ENCODE peak calls at places on chromosomes 6 and 20, in four cellular contexts. O, K, B and Y are unnamed samples.

GRCh38 chr20:11777861-11778570 is 139.7 kb upstream of the BTBD3 start:
- DNase-seq in B (no peak), O (no peak), K (no peak), Y (no peak)

GRCh38 chr20:20489054-20489453 is 121.2 kb downstream of the INSM1 start:
- DNase-seq in O (no peak), K (peak; percentile 66), B (no peak), Y (no peak)

GRCh38 chr6:105429676-105430075 is 26.8 kb upstream of the PREP start:
- DNase-seq in B (no peak), K (no peak), O (no peak), Y (no peak)

GRCh38 chr6:78465042-78465634 is 402.2 kb upstream of the IRAK1BP1 start:
- DNase-seq in K (no peak), O (no peak), B (no peak), Y (no peak)

GRCh38 chr20:38173237-38174156 is 8.4 kb upstream of the TGM2 start:
- DNase-seq in O (peak; percentile 85), B (peak; percentile 57), K (no peak), Y (peak; percentile 95)

GRCh38 chr6:166972101-166972500 is 15.8 kb upstream of the RNASET2 start:
- DNase-seq in O (no peak), B (no peak), K (no peak), Y (no peak)

GRCh38 chr6:2309138-2309537 is 63.7 kb upstream of the GMDS start:
- DNase-seq in K (no peak), B (no peak), O (no peak), Y (no peak)

GRCh38 chr6:114934079-114934478 is 591.3 kb upstream of the HS3ST5 start:
- DNase-seq in K (no peak), B (no peak), O (peak; percentile 4), Y (no peak)

GRCh38 chr6:121434037-121434770 is 1.2 kb upstream of the GJA1 start:
- DNase-seq in O (no peak), B (no peak), K (no peak), Y (no peak)

GRCh38 chr20:35385733-35386132 is 26.0 kb downstream of the UQCC1 start:
- DNase-seq in O (no peak), K (no peak), B (no peak), Y (no peak)
- TF ChIP-seq CHD4 in O (no peak), K (no peak), B (no peak), Y (no peak)

GRCh38 chr6:112923940-112924587 is 576.9 kb downstream of the RFPL4B start:
- DNase-seq in K (no peak), O (no peak), B (no peak), Y (no peak)

GRCh38 chr6:112925702-112926101 is 578.6 kb downstream of the RFPL4B start:
- DNase-seq in K (no peak), B (no peak), O (no peak), Y (no peak)

DNA sequence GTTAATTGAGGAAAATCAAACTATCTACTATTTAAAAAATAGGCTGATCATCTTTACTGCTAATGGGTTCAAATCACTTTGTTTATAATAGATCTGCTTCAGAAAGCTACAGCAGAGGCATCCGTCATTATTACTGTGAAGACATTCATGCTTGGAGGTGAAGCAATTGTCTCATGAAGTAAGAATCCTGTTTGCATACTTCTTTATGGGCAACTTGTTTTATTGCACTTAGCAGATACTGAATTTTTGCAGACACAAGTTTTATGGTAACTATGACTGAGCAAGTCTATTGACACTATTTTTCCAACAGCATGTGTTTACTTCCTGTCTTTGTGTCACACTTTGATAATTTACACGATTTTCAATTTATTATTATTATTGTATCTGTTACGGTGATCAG is 573.9 kb downstream of the RFPL4B start:
- DNase-seq in B (no peak), O (no peak), K (no peak), Y (no peak)
- TF ChIP-seq RFX5 in B (no peak), O (no peak), K (no peak), Y (no peak)

GRCh38 chr6:126054258-126054702 is 67.9 kb downstream of the TRMT11 start:
- DNase-seq in K (no peak), O (no peak), B (no peak), Y (peak; percentile 43)
- TF ChIP-seq CHD4 in K (no peak), O (no peak), B (no peak), Y (no peak)

GRCh38 chr20:57087705-57088104 is 178.7 kb downstream of the BMP7 start:
- DNase-seq in K (no peak), B (no peak), O (no peak), Y (no peak)

GRCh38 chr20:57086066-57086465 is 180.4 kb downstream of the BMP7 start:
- DNase-seq in K (no peak), O (no peak), B (no peak), Y (no peak)

GRCh38 chr20:57089701-57090144 is 176.7 kb downstream of the BMP7 start:
- DNase-seq in B (peak; percentile 79), K (no peak), O (peak; percentile 63), Y (peak; percentile 71)

GRCh38 chr20:57088436-57088835 is 178.0 kb downstream of the BMP7 start:
- DNase-seq in O (no peak), B (no peak), K (no peak), Y (no peak)

GRCh38 chr20:57087102-57087501 is 179.3 kb downstream of the BMP7 start:
- DNase-seq in B (no peak), K (no peak), O (no peak), Y (no peak)
- TF ChIP-seq RFX5 in B (no peak), K (no peak), O (no peak), Y (no peak)

DNA sequence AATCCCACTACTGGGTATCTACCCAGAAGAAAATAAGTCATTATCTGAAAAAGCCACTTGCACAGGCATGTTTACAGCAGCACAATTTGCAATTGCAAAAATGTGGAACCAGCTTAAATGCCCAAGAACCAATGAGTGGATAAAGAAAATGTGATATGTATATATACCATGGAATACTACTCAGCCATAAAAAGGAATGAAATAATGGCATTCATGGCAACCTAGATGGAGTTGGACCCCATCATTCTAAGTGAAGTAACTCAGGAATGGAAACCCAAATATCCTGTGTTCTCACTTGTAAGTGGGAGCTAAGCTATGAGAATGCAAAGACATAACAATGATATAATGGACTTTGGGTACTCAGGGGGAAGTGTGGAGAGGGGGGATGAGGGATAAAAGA is 4.6 kb downstream of the RNGTT start:
- DNase-seq in O (no peak), K (no peak), B (no peak), Y (no peak)
- TF ChIP-seq CHD4 in O (no peak), K (no peak), B (no peak), Y (no peak)

DNA sequence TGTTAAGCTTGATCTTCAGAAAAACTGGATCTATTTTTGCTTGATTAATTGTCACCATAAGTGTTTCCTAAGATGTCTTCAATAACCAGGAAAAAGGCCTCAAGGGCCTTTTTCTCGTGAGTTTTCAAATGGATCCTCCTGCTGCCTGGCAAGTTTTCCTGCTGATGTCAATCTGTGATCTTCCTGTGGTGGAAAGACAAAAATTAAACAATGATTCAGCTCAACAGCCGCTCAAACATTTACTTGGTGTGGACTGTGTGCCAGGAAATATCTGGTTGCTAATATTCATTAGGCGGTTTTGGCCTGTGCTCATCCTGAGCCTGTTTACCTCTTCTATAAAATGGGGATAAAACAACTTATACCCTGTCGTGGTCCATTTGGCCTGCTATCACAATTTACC is 35.4 kb upstream of the SSTR4 start:
- DNase-seq in B (no peak), K (no peak), O (no peak), Y (peak; percentile 47)
- TF ChIP-seq RFX5 in B (no peak), K (no peak), O (no peak), Y (no peak)

GRCh38 chr20:56566621-56567020 is 33.6 kb downstream of the FAM209B start:
- DNase-seq in O (peak; percentile 38), K (no peak), B (no peak), Y (no peak)
- TF ChIP-seq CHD4 in O (no peak), K (no peak), B (no peak), Y (no peak)

GRCh38 chr6:157786221-157786620 is 36.8 kb upstream of the SNX9 start:
- DNase-seq in K (no peak), O (no peak), B (no peak), Y (no peak)

GRCh38 chr6:157788180-157788579 is 34.9 kb upstream of the SNX9 start:
- DNase-seq in K (no peak), B (no peak), O (no peak), Y (no peak)

GRCh38 chr6:157789861-157790260 is 33.2 kb upstream of the SNX9 start:
- DNase-seq in K (no peak), O (peak; percentile 22), B (peak; percentile 85), Y (no peak)

GRCh38 chr6:157789297-157789696 is 33.7 kb upstream of the SNX9 start:
- DNase-seq in O (no peak), B (no peak), K (no peak), Y (no peak)

DNA sequence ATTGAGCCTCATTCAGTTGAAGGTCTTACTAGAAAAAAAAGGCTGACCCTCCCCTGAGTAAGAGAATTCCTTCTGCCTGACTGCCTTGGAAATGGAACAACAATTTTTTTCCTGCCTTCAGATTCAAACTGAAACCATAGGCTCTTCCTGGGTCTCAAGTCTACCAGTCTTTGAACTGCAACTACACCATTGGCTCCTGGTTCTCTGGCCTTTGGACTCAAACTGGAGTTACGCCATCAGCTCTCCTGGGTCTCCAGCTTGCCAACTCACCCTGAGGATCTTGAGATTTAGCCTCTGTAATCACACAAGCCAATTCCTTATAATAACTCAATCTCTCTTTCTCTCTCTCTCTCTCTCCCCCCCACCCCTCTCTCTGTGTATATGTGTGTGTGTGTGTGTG is 36.0 kb upstream of the SNX9 start:
- DNase-seq in B (no peak), O (peak; percentile 70), K (no peak), Y (no peak)
- TF ChIP-seq RFX5 in B (no peak), O (no peak), K (no peak), Y (no peak)

GRCh38 chr6:5290500-5290899 is 29.2 kb downstream of the FARS2 start:
- DNase-seq in K (no peak), B (no peak), O (peak; percentile 20), Y (no peak)

GRCh38 chr6:5293692-5294091 is 32.4 kb downstream of the FARS2 start:
- DNase-seq in K (no peak), B (no peak), O (no peak), Y (no peak)

GRCh38 chr6:5295612-5296011 is 34.3 kb downstream of the FARS2 start:
- DNase-seq in B (no peak), O (no peak), K (no peak), Y (no peak)

GRCh38 chr6:5292154-5292553 is 30.8 kb downstream of the FARS2 start:
- DNase-seq in O (no peak), B (no peak), K (no peak), Y (no peak)

DNA sequence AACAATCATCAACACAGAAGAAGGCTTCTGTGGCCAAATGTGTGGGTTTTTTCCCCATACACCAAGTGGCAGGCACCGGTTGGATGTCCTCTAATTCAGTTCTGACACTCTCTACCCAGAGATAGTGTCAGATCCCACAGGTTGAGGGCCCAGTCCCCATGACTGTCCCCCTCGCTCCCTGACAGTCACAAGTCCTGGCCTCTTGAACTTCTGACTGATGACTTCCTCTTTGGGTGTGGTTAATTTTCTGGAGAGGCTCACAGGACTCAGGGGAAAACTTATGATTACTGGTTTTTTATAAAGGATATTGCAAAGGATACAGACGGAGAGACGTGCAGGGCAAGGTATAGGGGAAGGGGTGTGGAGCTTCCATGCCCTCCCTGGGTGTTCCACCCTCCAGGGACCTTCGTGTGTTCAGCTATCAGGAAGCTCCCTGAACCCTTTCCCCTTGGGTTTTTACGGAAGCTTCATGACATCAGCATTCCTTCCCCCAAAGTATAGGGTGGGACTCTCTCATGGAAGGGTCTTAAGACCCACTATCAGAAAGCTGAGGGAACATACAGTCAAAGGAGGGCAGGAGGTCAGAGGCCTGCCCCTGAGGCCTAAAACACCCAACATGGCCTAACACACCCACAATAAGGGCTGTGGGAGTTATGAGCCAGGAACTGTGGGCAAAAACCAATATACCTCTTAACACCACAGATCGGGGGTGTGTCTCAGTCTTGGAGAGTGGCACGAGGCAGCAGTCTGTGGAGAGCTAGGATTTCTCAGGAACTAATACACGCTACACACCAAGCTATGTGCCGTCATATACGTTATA is 33.3 kb downstream of the FARS2 start:
- DNase-seq in O (no peak), K (no peak), B (no peak), Y (no peak)
- TF ChIP-seq CHD4 in O (no peak), K (no peak), B (no peak), Y (no peak)